ENCODE peak calls at places on chromosomes 6 and 20, in six cellular contexts. R is B cell, N is fibroblast of mammary gland, D is mesothelial cell of epicardium, Q is neural crest cell, M is uterus. J is an unnamed sample.

GRCh38 chr20:49938173-49939163 is 2.3 kb downstream of the RNF114 start:
- DNase-seq in R (no peak), N (peak), D (no peak), Q (no peak), M (peak), J (no peak)

GRCh38 chr6:151422981-151423380 is 28.9 kb downstream of the RMND1 start:
- DNase-seq in R (no peak), N (no peak), D (no peak), Q (no peak), M (no peak), J (no peak)

GRCh38 chr6:26475823-26476729 is 18.3 kb downstream of the BTN2A1 start:
- DNase-seq in R (no peak), N (peak), D (no peak), Q (no peak), M (no peak), J (no peak)

GRCh38 chr20:38999965-39000910 is 38.1 kb downstream of the DHX35 start:
- DNase-seq in R (no peak), N (no peak), D (no peak), Q (no peak), M (no peak), J (no peak)

GRCh38 chr20:53706511-53707031 is 112.9 kb upstream of the ZNF217 start:
- DNase-seq in R (no peak), N (no peak), D (no peak), Q (no peak), M (no peak), J (no peak)

GRCh38 chr6:160431231-160431630 is 83.1 kb downstream of the SLC22A3 start:
- DNase-seq in R (no peak), N (peak), D (no peak), Q (no peak), M (peak), J (no peak)

GRCh38 chr20:20369353-20370086 is 1.6 kb downstream of the INSM1 start:
- DNase-seq in R (no peak), N (no peak), D (no peak), Q (no peak), M (no peak), J (no peak)

GRCh38 chr6:135703621-135704020 is 147.9 kb upstream of the PDE7B start:
- DNase-seq in R (no peak), N (peak), D (no peak), Q (no peak), M (no peak), J (no peak)

GRCh38 chr20:60249436-60249835 is 291.2 kb downstream of the CDH26 start:
- DNase-seq in R (no peak), N (peak), D (no peak), Q (no peak), M (no peak), J (peak)

GRCh38 chr6:88220493-88220892 is 54.3 kb upstream of the CNR1 start:
- DNase-seq in R (no peak), N (peak), D (no peak), Q (peak), M (no peak), J (no peak)

GRCh38 chr6:51654647-51655046 is 432.8 kb downstream of the PKHD1 start:
- DNase-seq in R (no peak), N (no peak), D (no peak), Q (no peak), M (no peak), J (no peak)

GRCh38 chr20:12173333-12173732 is 255.6 kb downstream of the BTBD3 start:
- DNase-seq in R (no peak), N (no peak), D (no peak), Q (no peak), M (no peak), J (no peak)

GRCh38 chr20:33490023-33490933 is at the start of gene CBFA2T2:
- DNase-seq in R (peak), N (peak), D (no peak), Q (no peak), M (peak), J (no peak)

GRCh38 chr6:158115508-158115907 is 52.6 kb downstream of the SERAC1 start:
- DNase-seq in R (no peak), N (no peak), D (no peak), Q (no peak), M (no peak), J (no peak)

GRCh38 chr20:33370296-33370695 is 31.0 kb downstream of the CDK5RAP1 start:
- DNase-seq in R (no peak), N (peak), D (no peak), Q (no peak), M (no peak), J (no peak)

GRCh38 chr20:61396262-61396848 is 144.3 kb downstream of the CDH4 start:
- DNase-seq in R (no peak), N (no peak), D (no peak), Q (no peak), M (no peak), J (no peak)

GRCh38 chr6:100988391-100988999 is 107.4 kb upstream of the ASCC3 start:
- DNase-seq in R (no peak), N (no peak), D (no peak), Q (no peak), M (no peak), J (no peak)

GRCh38 chr6:132512638-132513632 is at the start of gene STX7:
- DNase-seq in R (peak), N (peak), D (peak), Q (peak), M (peak), J (peak)
- TF ChIP-seq CTCF in R (peak), N (no peak), D (no peak), Q (no peak), M (no peak), J (no peak)

GRCh38 chr6:39363280-39363679 is 40.8 kb upstream of the KCNK16 start:
- DNase-seq in R (no peak), N (no peak), D (no peak), Q (no peak), M (no peak), J (no peak)
- TF ChIP-seq CTCF in R (no peak), N (no peak), D (no peak), Q (no peak), M (no peak), J (no peak)

GRCh38 chr6:44009425-44010321 is 117.6 kb downstream of the MRPL14 start:
- DNase-seq in R (peak), N (peak), D (no peak), Q (no peak), M (peak), J (no peak)
- TF ChIP-seq CTCF in R (no peak), N (no peak), D (no peak), Q (no peak), M (no peak), J (no peak)

GRCh38 chr20:41889125-41889870 is 271.1 kb upstream of the CHD6 start:
- DNase-seq in R (no peak), N (no peak), D (no peak), Q (no peak), M (no peak), J (no peak)
- TF ChIP-seq CTCF in R (no peak), N (no peak), D (no peak), Q (peak), M (no peak), J (no peak)

GRCh38 chr20:47464380-47465101 is 37.1 kb upstream of the NCOA3 start:
- DNase-seq in R (no peak), N (peak), D (no peak), Q (no peak), M (peak), J (peak)
- TF ChIP-seq CTCF in R (no peak), N (peak), D (peak), Q (peak), M (no peak), J (peak)

DNA sequence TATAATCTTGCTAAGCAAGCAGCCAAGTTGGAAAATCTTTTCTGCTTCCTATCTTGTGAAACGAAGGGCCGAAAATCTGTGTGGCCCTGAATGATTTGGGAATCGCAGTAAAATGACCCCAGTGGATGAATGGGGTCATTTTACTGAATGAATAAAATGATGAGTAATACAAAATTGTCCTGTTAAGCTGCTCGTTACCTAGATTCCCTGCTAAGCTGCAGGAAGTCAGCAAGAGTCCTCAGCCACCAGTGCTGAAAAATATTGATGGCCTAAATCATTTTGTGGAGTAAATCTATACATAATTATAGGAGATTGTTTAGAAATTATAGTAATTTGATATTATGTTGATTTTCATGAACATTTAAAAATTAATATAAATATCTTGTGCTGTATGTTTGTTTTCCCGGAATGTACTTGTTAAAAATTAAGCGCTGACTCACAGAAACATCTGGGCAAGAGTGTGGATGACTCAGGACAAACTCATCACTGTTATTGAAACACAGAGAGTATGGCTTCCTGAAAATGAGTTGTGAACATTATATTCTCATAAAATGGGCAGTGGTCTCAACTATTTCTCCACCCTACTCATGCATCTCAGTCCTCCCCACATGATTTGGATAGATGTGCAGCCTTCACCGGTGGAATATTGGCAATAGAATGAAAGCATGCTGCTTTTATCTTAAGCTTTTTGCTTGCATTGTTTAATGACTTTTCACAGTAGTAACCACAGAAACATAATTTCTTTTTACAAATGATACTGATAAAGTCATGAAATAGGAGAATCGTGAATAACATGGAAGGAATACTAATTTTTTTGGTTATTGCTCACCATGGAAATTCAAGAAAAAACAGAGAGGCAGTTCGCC is 36.2 kb upstream of the RGS17 start:
- DNase-seq in R (no peak), N (peak), D (no peak), Q (no peak), M (no peak), J (no peak)
- TF ChIP-seq CTCF in R (no peak), N (no peak), D (no peak), Q (no peak), M (no peak), J (no peak)

DNA sequence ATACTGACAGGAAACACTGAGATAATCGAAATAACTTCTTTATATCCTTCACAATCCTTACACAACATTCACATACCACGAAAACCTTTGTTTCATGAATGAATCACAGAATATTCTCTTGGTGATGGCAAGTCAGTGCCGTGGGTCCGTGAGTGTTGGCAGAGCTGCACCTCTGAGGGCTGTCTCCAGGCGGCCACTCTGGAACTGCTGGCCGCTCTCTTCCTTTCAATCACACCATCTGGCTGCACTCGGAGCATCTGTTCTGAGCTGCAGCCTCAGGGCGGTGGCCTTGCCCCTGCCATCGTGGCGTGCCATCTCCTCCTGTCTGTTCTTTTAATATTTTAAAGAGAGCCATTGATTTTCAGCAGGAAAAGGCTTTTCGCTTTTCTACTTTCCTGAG is 129.4 kb upstream of the AFDN start:
- DNase-seq in R (no peak), N (no peak), D (no peak), Q (no peak), M (no peak), J (no peak)
- TF ChIP-seq CTCF in R (no peak), N (no peak), D (no peak), Q (no peak), M (no peak), J (peak)

DNA sequence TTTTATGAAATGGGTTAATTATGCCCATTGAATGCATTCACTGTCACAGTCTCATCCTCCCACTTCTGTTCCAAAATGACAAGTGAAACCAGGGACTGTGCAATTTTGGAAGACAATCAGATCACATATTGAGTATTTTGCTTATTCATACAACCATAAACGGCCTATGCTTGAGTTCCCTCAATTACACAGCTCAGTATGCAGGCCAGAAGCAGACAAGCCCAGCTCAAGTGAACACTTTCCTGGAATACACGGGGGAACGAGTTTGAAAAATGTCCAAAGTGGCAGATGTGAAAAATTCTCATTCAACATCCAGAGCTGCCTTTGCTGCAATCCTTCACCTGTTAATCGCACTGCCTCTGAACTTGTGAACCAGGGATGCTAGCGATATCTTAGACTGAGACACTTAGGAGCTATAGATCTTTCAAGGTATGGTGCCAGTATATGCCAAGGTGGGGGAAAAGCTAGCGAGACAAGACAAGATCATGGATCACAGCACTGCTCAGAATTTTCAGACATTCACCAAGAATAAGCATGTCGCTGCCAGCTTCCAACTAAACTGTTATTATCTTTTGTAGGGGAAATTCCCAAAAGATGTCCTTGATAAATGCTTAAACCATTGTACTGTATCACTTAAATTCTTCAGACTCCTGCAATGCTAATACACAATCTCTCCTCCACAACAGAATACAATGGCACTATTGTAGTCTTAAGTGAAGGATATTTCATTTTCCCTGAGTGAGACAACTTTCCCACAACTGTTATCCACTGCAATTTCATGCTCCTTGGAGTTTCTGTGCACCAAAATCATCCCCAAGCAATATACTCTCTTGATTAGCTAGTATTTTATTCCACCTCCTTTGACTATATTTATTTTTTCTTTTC is 190.0 kb downstream of the COL9A1 start:
- DNase-seq in R (no peak), N (no peak), D (no peak), Q (no peak), M (no peak), J (no peak)
- TF ChIP-seq CTCF in R (no peak), N (no peak), D (no peak), Q (no peak), M (no peak), J (no peak)

GRCh38 chr6:12245763-12246720 is 44.1 kb upstream of the EDN1 start:
- DNase-seq in R (no peak), N (no peak), D (no peak), Q (no peak), M (no peak), J (no peak)
- TF ChIP-seq CTCF in R (no peak), N (no peak), D (no peak), Q (no peak), M (no peak), J (no peak)

DNA sequence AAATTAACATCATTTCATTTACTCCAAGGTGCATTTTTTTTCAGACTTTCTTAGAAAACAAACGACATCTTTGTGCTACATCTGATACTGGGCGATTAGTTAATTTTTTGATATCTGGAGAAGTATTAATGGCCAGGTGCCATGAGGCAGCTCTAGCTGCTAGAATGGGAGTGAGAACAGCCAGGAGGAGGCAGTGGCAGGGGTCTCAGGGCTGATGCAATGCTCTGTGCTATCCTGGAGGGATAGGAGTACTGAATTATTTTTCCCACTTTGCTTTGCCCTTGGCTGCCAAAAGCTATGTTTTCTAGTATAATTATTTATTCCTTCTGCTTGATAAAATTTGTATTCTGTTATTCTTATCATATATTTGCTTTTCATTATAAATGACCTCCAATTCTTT is 133.6 kb upstream of the NOX3 start:
- DNase-seq in R (no peak), N (no peak), D (no peak), Q (no peak), M (no peak), J (no peak)
- TF ChIP-seq CTCF in R (no peak), N (no peak), D (no peak), Q (no peak), M (no peak), J (no peak)